ENCODE peak calls at places on chromosomes 5 and 9, in four cellular contexts. K is type B pancreatic cell, W is SW 1271, A is HCT116. U is an unnamed sample.

GRCh38 chr5:132227485-132228240 is at the start of gene P4HA2:
- DNase-seq in K (peak; percentile 84), W (peak; percentile 58), A (peak; percentile 56), U (no peak)

GRCh38 chr5:134590992-134591659 is 41.5 kb downstream of the SAR1B start:
- DNase-seq in K (no peak), W (no peak), A (peak; percentile 79), U (no peak)

GRCh38 chr9:70168521-70168920 is 90.3 kb upstream of the SMC5 start:
- DNase-seq in K (no peak), W (no peak), A (no peak), U (no peak)

GRCh38 chr5:141742866-141743651 is 61.0 kb upstream of the ARAP3 start:
- DNase-seq in K (no peak), W (no peak), A (no peak), U (no peak)

GRCh38 chr5:179823937-179824744 is 3.4 kb downstream of the SQSTM1 start:
- DNase-seq in K (no peak), W (no peak), A (no peak), U (no peak)

GRCh38 chr9:132155514-132155913 is 6.3 kb upstream of the NTNG2 start:
- DNase-seq in K (no peak), W (no peak), A (no peak), U (no peak)

GRCh38 chr5:83577036-83577636 is 105.6 kb downstream of the VCAN start:
- DNase-seq in K (no peak), W (no peak), A (peak; percentile 73), U (no peak)

GRCh38 chr5:124795829-124796228 is 49.4 kb upstream of the ZNF608 start:
- DNase-seq in K (no peak), W (no peak), A (no peak), U (no peak)

GRCh38 chr9:109498195-109499060 is at the start of gene PTPN3:
- DNase-seq in K (no peak), W (no peak), A (no peak), U (no peak)

GRCh38 chr9:137453643-137454081 is 5.5 kb downstream of the NSMF start:
- DNase-seq in K (no peak), W (no peak), A (no peak), U (no peak)

GRCh38 chr5:80128129-80128528 is 93.0 kb downstream of the THBS4 start:
- DNase-seq in K (no peak), W (no peak), A (no peak), U (no peak)

U was measured in vagina.